ENCODE peak calls at places on chromosomes 6 and 20, in ten cellular contexts. O, T, D, S, R, N, X, F, H and Y are unnamed samples.

GRCh38 chr6:153568601-153569000 is 437.5 kb upstream of the RGS17 start:
- DNase-seq in O (no peak), T (no peak), D (no peak), S (no peak), R (no peak), N (no peak), X (no peak), F (peak; percentile 64), H (peak; percentile 58), Y (no peak)

GRCh38 chr20:60649541-60649940 is 602.5 kb upstream of the CDH4 start:
- DNase-seq in O (no peak), T (no peak), D (no peak), S (no peak), R (no peak), N (no peak), X (no peak), F (no peak), H (no peak), Y (no peak)

GRCh38 chr6:85923013-85923430 is 280.3 kb upstream of the SYNCRIP start:
- DNase-seq in O (no peak), T (no peak), D (peak; percentile 13), S (peak; percentile 14), R (peak; percentile 72), N (no peak), X (no peak), F (peak; percentile 64), H (peak; percentile 70), Y (no peak)

GRCh38 chr6:157608221-157609075 is 214.6 kb upstream of the SNX9 start:
- DNase-seq in O (no peak), T (no peak), D (no peak), S (no peak), R (no peak), N (no peak), X (no peak), F (no peak), H (no peak), Y (no peak)

GRCh38 chr6:11066505-11067347 is 22.6 kb upstream of the ELOVL2 start:
- DNase-seq in O (no peak), T (no peak), D (no peak), S (no peak), R (no peak), N (no peak), X (no peak), F (no peak), H (no peak), Y (no peak)

GRCh38 chr20:49466114-49466912 is 16.2 kb downstream of the KCNB1 start:
- DNase-seq in O (no peak), T (no peak), D (no peak), S (no peak), R (no peak), N (no peak), X (no peak), F (no peak), H (no peak), Y (no peak)

GRCh38 chr6:139109558-139109957 is 25.3 kb upstream of the HECA start:
- DNase-seq in O (no peak), T (no peak), D (peak; percentile 71), S (no peak), R (peak; percentile 43), N (peak; percentile 24), X (no peak), F (peak; percentile 63), H (no peak), Y (no peak)

GRCh38 chr20:45905505-45906079 is 6.4 kb downstream of the PLTP start:
- DNase-seq in O (no peak), T (no peak), D (no peak), S (no peak), R (peak; percentile 99), N (no peak), X (no peak), F (peak; percentile 78), H (peak; percentile 52), Y (no peak)

GRCh38 chr20:15267935-15268334 is 930.5 kb upstream of the FLRT3 start:
- DNase-seq in O (no peak), T (no peak), D (no peak), S (no peak), R (no peak), N (no peak), X (no peak), F (no peak), H (no peak), Y (no peak)

GRCh38 chr6:90284236-90284744 is 12.4 kb downstream of the BACH2 start:
- DNase-seq in O (peak; percentile 31), T (no peak), D (peak; percentile 82), S (no peak), R (peak; percentile 90), N (no peak), X (no peak), F (peak; percentile 98), H (peak; percentile 75), Y (peak; percentile 63)

GRCh38 chr6:30171677-30172471 is 8.5 kb downstream of the TRIM15 start:
- DNase-seq in O (no peak), T (no peak), D (peak; percentile 12), S (no peak), R (no peak), N (no peak), X (no peak), F (peak; percentile 18), H (peak; percentile 19), Y (no peak)

GRCh38 chr20:32231847-32232246 is 24.2 kb downstream of the POFUT1 start:
- DNase-seq in O (no peak), T (no peak), D (peak; percentile 63), S (no peak), R (no peak), N (no peak), X (peak; percentile 7), F (peak; percentile 59), H (no peak), Y (no peak)

GRCh38 chr6:76565932-76566331 is 493.5 kb upstream of the IMPG1 start:
- DNase-seq in O (no peak), T (no peak), D (no peak), S (no peak), R (no peak), N (no peak), X (no peak), F (no peak), H (no peak), Y (no peak)

GRCh38 chr6:71420693-71421328 is 132.2 kb downstream of the OGFRL1 start:
- DNase-seq in O (no peak), T (peak; percentile 97), D (peak; percentile 30), S (peak; percentile 87), R (peak; percentile 92), N (peak; percentile 4), X (peak; percentile 97), F (peak; percentile 98), H (peak; percentile 99), Y (no peak)

GRCh38 chr6:90121982-90122381 is 174.7 kb downstream of the BACH2 start:
- DNase-seq in O (no peak), T (peak; percentile 74), D (peak; percentile 68), S (no peak), R (peak; percentile 15), N (peak; percentile 25), X (no peak), F (no peak), H (no peak), Y (no peak)

GRCh38 chr6:147872002-147872401 is 363.5 kb downstream of the SAMD5 start:
- DNase-seq in O (no peak), T (no peak), D (no peak), S (no peak), R (no peak), N (no peak), X (no peak), F (no peak), H (no peak), Y (no peak)

GRCh38 chr6:16450285-16450684 is 211.9 kb downstream of the GMPR start:
- DNase-seq in O (no peak), T (no peak), D (no peak), S (no peak), R (no peak), N (no peak), X (no peak), F (peak; percentile 87), H (peak; percentile 70), Y (no peak)

GRCh38 chr6:142613981-142614380 is 312.2 kb downstream of the ADGRG6 start:
- DNase-seq in O (no peak), T (no peak), D (no peak), S (no peak), R (peak; percentile 35), N (no peak), X (no peak), F (no peak), H (no peak), Y (no peak)

GRCh38 chr6:36493859-36494258 is 51.1 kb downstream of the KCTD20 start:
- DNase-seq in O (no peak), T (no peak), D (no peak), S (no peak), R (no peak), N (no peak), X (no peak), F (peak; percentile 60), H (peak; percentile 48), Y (no peak)

GRCh38 chr6:158008894-158009891 is 27.5 kb downstream of the SYNJ2 start:
- DNase-seq in O (no peak), T (peak; percentile 81), D (peak; percentile 45), S (no peak), R (peak; percentile 32), N (no peak), X (peak; percentile 64), F (peak; percentile 51), H (peak; percentile 84), Y (peak; percentile 38)

GRCh38 chr20:46276531-46276930 is 31.8 kb downstream of the CDH22 start:
- DNase-seq in O (no peak), T (no peak), D (no peak), S (no peak), R (no peak), N (no peak), X (no peak), F (no peak), H (no peak), Y (no peak)

GRCh38 chr6:140415266-140415665 is 1040.8 kb upstream of the CITED2 start:
- DNase-seq in O (no peak), T (no peak), D (no peak), S (no peak), R (no peak), N (no peak), X (no peak), F (no peak), H (no peak), Y (no peak)

GRCh38 chr6:114342826-114343781 is at the start of gene HS3ST5:
- DNase-seq in O (no peak), T (peak; percentile 64), D (peak; percentile 12), S (peak; percentile 63), R (peak; percentile 74), N (no peak), X (peak; percentile 84), F (peak; percentile 1), H (peak; percentile 70), Y (no peak)

GRCh38 chr6:107290491-107290890 is 168.9 kb downstream of the PDSS2 start:
- DNase-seq in O (no peak), T (no peak), D (no peak), S (no peak), R (peak; percentile 68), N (no peak), X (no peak), F (no peak), H (no peak), Y (no peak)

GRCh38 chr6:1027795-1028569 is 283.9 kb upstream of the FOXQ1 start:
- DNase-seq in O (no peak), T (no peak), D (no peak), S (no peak), R (no peak), N (no peak), X (no peak), F (peak; percentile 12), H (no peak), Y (no peak)

GRCh38 chr20:53642196-53643030 is 48.8 kb upstream of the ZNF217 start:
- DNase-seq in O (no peak), T (no peak), D (peak; percentile 76), S (no peak), R (peak; percentile 82), N (no peak), X (no peak), F (peak; percentile 74), H (peak; percentile 67), Y (peak; percentile 59)

GRCh38 chr6:126054802-126055201 is 68.5 kb downstream of the TRMT11 start:
- DNase-seq in O (no peak), T (no peak), D (no peak), S (no peak), R (no peak), N (no peak), X (no peak), F (no peak), H (no peak), Y (no peak)

GRCh38 chr20:59602546-59603080 is 1.7 kb upstream of the PHACTR3 start:
- DNase-seq in O (no peak), T (no peak), D (no peak), S (no peak), R (no peak), N (no peak), X (no peak), F (no peak), H (no peak), Y (no peak)